ENCODE peak calls at places on chromosomes 1 and 21, in five cellular contexts. T, D, N, U and E are unnamed samples.

GRCh38 chr1:69213644-69214043 is 354.1 kb upstream of the LRRC7 start:
- DNase-seq in U (no peak), T (no peak), D (no peak), N (no peak), E (no peak)

GRCh38 chr21:19123525-19123924 is 719.9 kb upstream of the TMPRSS15 start:
- DNase-seq in N (no peak), U (no peak), T (no peak), D (no peak), E (no peak)

GRCh38 chr1:51583532-51583931 is 33.4 kb upstream of the OSBPL9 start:
- DNase-seq in T (peak), N (peak), D (peak), U (peak), E (no peak)

GRCh38 chr21:44557491-44558328 is 885 bp downstream of the KRTAP10-3 start:
- DNase-seq in D (no peak), T (peak), N (no peak), U (no peak), E (no peak)

GRCh38 chr1:10432910-10433785 is 2.9 kb downstream of the CENPS start:
- DNase-seq in N (no peak), U (no peak), T (no peak), D (peak), E (no peak)

GRCh38 chr1:175129997-175130648 is 62.5 kb downstream of the KIAA0040 start:
- DNase-seq in D (peak), T (no peak), N (no peak), U (no peak), E (no peak)

GRCh38 chr1:6888268-6888667 is 103.0 kb downstream of the CAMTA1 start:
- DNase-seq in U (no peak), T (no peak), D (no peak), N (no peak), E (no peak)

GRCh38 chr1:6258675-6259074 is 2.2 kb downstream of the GPR153 start:
- DNase-seq in U (no peak), D (no peak), T (no peak), N (no peak), E (no peak)

GRCh38 chr1:7447093-7447492 is 324.0 kb upstream of the VAMP3 start:
- DNase-seq in N (no peak), U (no peak), D (peak), T (no peak), E (no peak)

GRCh38 chr1:71438626-71439025 is 357.8 kb upstream of the ZRANB2 start:
- DNase-seq in U (no peak), N (no peak), D (no peak), T (no peak), E (no peak)

GRCh38 chr1:25809283-25809926 is 9.4 kb downstream of the SELENON start:
- DNase-seq in N (no peak), D (no peak), U (no peak), T (peak), E (no peak)

GRCh38 chr1:211469938-211470529 is 21.9 kb downstream of the RD3 start:
- DNase-seq in N (peak), D (peak), T (peak), U (peak), E (peak)

GRCh38 chr1:40770296-40771070 is 13.1 kb upstream of the KCNQ4 start:
- DNase-seq in D (no peak), N (no peak), T (no peak), U (no peak), E (peak)

GRCh38 chr1:223803211-223803610 is 42.5 kb downstream of the TP53BP2 start:
- DNase-seq in U (no peak), D (no peak), T (no peak), N (no peak), E (no peak)